ENCODE peak calls at places on chromosomes 13 and 19, in nine cellular contexts. H is AG09309, N is DND-41, L is nucleus accumbens, C is HT-29, W is T-helper 9 cell, D is heart right ventricle, V is pancreas, M is WTC11. R is an unnamed sample.

GRCh38 chr19:29505034-29505824 is 20.6 kb upstream of the VSTM2B start:
- DNase-seq in H (no peak), C (no peak), N (no peak), D (no peak), M (no peak), W (no peak), L (peak; percentile 73), V (peak; percentile 36), R (no peak)

GRCh38 chr13:113183450-113184129 is 24.9 kb downstream of the PCID2 start:
- DNase-seq in C (no peak), D (no peak), V (no peak), L (no peak), M (no peak), H (no peak), N (no peak), W (no peak), R (no peak)

GRCh38 chr19:24069907-24070657 is 16.9 kb upstream of the ZNF254 start:
- DNase-seq in L (no peak), N (no peak), V (no peak), H (no peak), C (no peak), M (no peak), D (no peak), W (no peak), R (peak; percentile 14)

GRCh38 chr19:16859626-16860025 is 29.2 kb upstream of the F2RL3 start:
- DNase-seq in L (no peak), D (no peak), H (no peak), M (no peak), W (no peak), C (no peak), V (no peak), N (no peak), R (no peak)

GRCh38 chr13:111893607-111894443 is 173.1 kb upstream of the SOX1 start:
- DNase-seq in N (no peak), H (no peak), C (no peak), D (no peak), L (no peak), M (peak; percentile 40), V (no peak), W (no peak), R (no peak)

GRCh38 chr13:51585696-51586095 is 1.4 kb downstream of the WDFY2 start:
- DNase-seq in L (no peak), W (no peak), C (no peak), H (no peak), N (no peak), D (no peak), M (no peak), V (no peak), R (no peak)

GRCh38 chr19:38647966-38648788 is 728 bp downstream of the ACTN4 start:
- DNase-seq in L (no peak), M (no peak), N (peak; percentile 22), H (no peak), D (no peak), W (no peak), V (no peak), C (peak; percentile 60), R (no peak)

GRCh38 chr19:16067205-16067938 is 8.9 kb upstream of the TPM4 start:
- DNase-seq in N (no peak), H (peak; percentile 69), W (no peak), V (no peak), C (peak; percentile 67), D (peak; percentile 55), M (no peak), L (no peak), R (no peak)

GRCh38 chr19:465056-465816 is 4.4 kb upstream of the SHC2 start:
- DNase-seq in H (no peak), N (no peak), D (no peak), W (no peak), V (no peak), C (no peak), L (no peak), M (no peak), R (no peak)

GRCh38 chr13:34749046-34749445 is 193.0 kb upstream of the NBEA start:
- DNase-seq in V (no peak), L (no peak), D (no peak), C (peak; percentile 87), N (no peak), H (no peak), M (no peak), W (no peak), R (no peak)

GRCh38 chr19:17949956-17950309 is 17.0 kb upstream of the KCNN1 start:
- DNase-seq in M (no peak), W (no peak), L (no peak), C (no peak), H (no peak), V (no peak), N (no peak), D (no peak), R (no peak)

GRCh38 chr13:49561064-49561410 is 24.3 kb downstream of the RCBTB1 start:
- DNase-seq in N (no peak), D (no peak), C (no peak), H (no peak), V (no peak), W (no peak), M (no peak), L (no peak), R (no peak)

GRCh38 chr13:73190477-73190876 is 131.7 kb downstream of the KLF5 start:
- DNase-seq in M (no peak), H (no peak), V (no peak), D (no peak), N (no peak), W (no peak), C (no peak), L (no peak), R (no peak)

GRCh38 chr13:46908511-46908910 is 11.7 kb upstream of the HTR2A start:
- DNase-seq in C (no peak), W (no peak), M (no peak), N (no peak), V (no peak), H (peak; percentile 96), D (no peak), L (no peak), R (no peak)

GRCh38 chr19:48627211-48627864 is 8.0 kb downstream of the SPHK2 start:
- DNase-seq in N (no peak), M (no peak), W (no peak), H (no peak), D (no peak), L (no peak), V (no peak), C (peak; percentile 95), R (no peak)

GRCh38 chr13:73254827-73255226 is 196.0 kb downstream of the KLF5 start:
- DNase-seq in H (no peak), M (no peak), D (no peak), V (no peak), N (no peak), C (no peak), L (no peak), W (no peak), R (no peak)

GRCh38 chr19:58572818-58573657 is at the start of gene MZF1:
- DNase-seq in N (peak; percentile 100), V (peak; percentile 96), C (peak; percentile 100), D (peak; percentile 99), H (peak; percentile 100), W (peak; percentile 99), L (no peak), M (peak; percentile 99), R (peak; percentile 100)

GRCh38 chr19:38204096-38204495 is 19.9 kb downstream of the DPF1 start:
- DNase-seq in L (no peak), N (no peak), W (no peak), C (no peak), H (no peak), V (no peak), M (no peak), D (no peak), R (no peak)

GRCh38 chr19:48510421-48511268 is 990 bp downstream of the LMTK3 start:
- DNase-seq in W (peak; percentile 75), L (peak; percentile 42), N (peak; percentile 73), D (peak; percentile 60), H (no peak), C (peak; percentile 78), V (peak; percentile 73), M (peak; percentile 89), R (peak; percentile 85)

GRCh38 chr19:58033741-58034475 is at the start of gene ZSCAN1:
- DNase-seq in N (no peak), D (peak; percentile 95), H (no peak), W (no peak), M (peak; percentile 97), V (peak; percentile 84), L (peak; percentile 89), C (no peak), R (peak; percentile 81)

GRCh38 chr13:50224534-50224933 is 209.3 kb downstream of the KCNRG start:
- DNase-seq in W (no peak), H (peak; percentile 18), N (no peak), C (no peak), M (no peak), L (no peak), D (no peak), V (no peak), R (no peak)

GRCh38 chr13:99256709-99257108 is 1.5 kb downstream of the GPR18 start:
- DNase-seq in V (no peak), N (no peak), M (no peak), W (no peak), D (no peak), C (no peak), H (peak; percentile 48), L (no peak), R (no peak)

GRCh38 chr13:32881792-32882175 is 134.4 kb upstream of the KL start:
- DNase-seq in D (no peak), M (no peak), W (no peak), H (no peak), C (peak; percentile 90), L (no peak), V (no peak), N (no peak), R (no peak)

GRCh38 chr19:51166846-51167490 is 24.9 kb downstream of the SIGLEC7 start:
- DNase-seq in M (no peak), V (no peak), L (no peak), N (no peak), W (no peak), H (no peak), D (no peak), C (no peak), R (no peak)

GRCh38 chr19:33212773-33213172 is 12.9 kb downstream of the SLC7A10 start:
- DNase-seq in W (no peak), V (peak; percentile 49), L (no peak), D (no peak), N (no peak), H (no peak), M (no peak), C (no peak), R (no peak)

GRCh38 chr13:30051531-30052060 is 201.2 kb upstream of the UBL3 start:
- DNase-seq in D (no peak), W (no peak), L (no peak), C (no peak), N (no peak), V (no peak), H (no peak), M (no peak), R (no peak)

GRCh38 chr19:39996218-39996810 is 546 bp upstream of the ZNF546 start:
- DNase-seq in H (no peak), W (no peak), V (no peak), C (no peak), N (peak; percentile 54), D (no peak), L (no peak), M (no peak), R (no peak)

GRCh38 chr13:31204592-31204991 is 4.8 kb downstream of the B3GLCT start:
- DNase-seq in H (no peak), L (no peak), W (no peak), C (peak; percentile 82), D (no peak), N (no peak), V (no peak), M (no peak), R (no peak)

GRCh38 chr19:50580970-50581636 is 12.9 kb upstream of the LRRC4B start:
- DNase-seq in H (no peak), N (no peak), C (no peak), D (no peak), V (no peak), M (no peak), W (no peak), L (no peak), R (no peak)

GRCh38 chr13:30107536-30108136 is 199.7 kb downstream of the KATNAL1 start:
- DNase-seq in D (no peak), C (no peak), H (no peak), M (no peak), L (no peak), N (no peak), W (no peak), V (no peak), R (no peak)

GRCh38 chr13:98890920-98891319 is 86.9 kb downstream of the DOCK9 start:
- DNase-seq in N (no peak), M (peak; percentile 18), C (no peak), W (no peak), L (no peak), V (no peak), D (no peak), H (no peak), R (no peak)